ENCODE peak calls at places on chromosomes 4 and X, in six cellular contexts. H is fibroblast of lung; A is left lung; B is GM23248; E is right atrium auricular region; R is CD8-positive, alpha-beta T cell. V is an unnamed sample.

GRCh38 chrX:109822861-109823260 is 89.8 kb upstream of the ACSL4 start:
- DNase-seq in H (peak; percentile 21), A (no peak), B (no peak), E (no peak), R (no peak), V (no peak)

GRCh38 chr4:6877070-6877469 is 32.6 kb upstream of the TBC1D14 start:
- DNase-seq in H (no peak), A (no peak), B (peak; percentile 30), E (no peak), R (no peak), V (no peak)

GRCh38 chrX:28586291-28586690 is 955 bp upstream of the IL1RAPL1 start:
- DNase-seq in H (peak; percentile 61), A (no peak), B (no peak), E (no peak), R (no peak), V (no peak)

GRCh38 chr4:56619816-56620215 is 61.3 kb downstream of the HOPX start:
- DNase-seq in H (no peak), A (no peak), B (no peak), E (no peak), R (no peak), V (no peak)

GRCh38 chr4:153348006-153348405 is 3.5 kb downstream of the MND1 start:
- DNase-seq in H (peak; percentile 74), A (no peak), B (no peak), E (no peak), R (no peak), V (no peak)

GRCh38 chr4:148574502-148574901 is 132.3 kb upstream of the NR3C2 start:
- DNase-seq in H (peak; percentile 63), A (no peak), B (peak; percentile 31), E (no peak), R (no peak), V (no peak)

GRCh38 chrX:46662594-46662993 is 89.0 kb downstream of the CHST7 start:
- DNase-seq in H (peak; percentile 20), A (no peak), B (no peak), E (no peak), R (no peak), V (no peak)

GRCh38 chrX:16320765-16321355 is 153.6 kb downstream of the MAGEB17 start:
- DNase-seq in H (peak; percentile 78), A (no peak), B (peak; percentile 55), E (no peak), R (no peak), V (no peak)

GRCh38 chrX:49058794-49059193 is at the start of gene CCDC120:
- DNase-seq in H (no peak), A (no peak), B (no peak), E (no peak), R (no peak), V (no peak)

GRCh38 chr4:183435803-183436202 is 8.6 kb upstream of the CDKN2AIP start:
- DNase-seq in H (no peak), A (no peak), B (no peak), E (no peak), R (no peak), V (no peak)

GRCh38 chrX:108307408-108308085 is 130.7 kb downstream of the COL4A6 start:
- DNase-seq in H (peak; percentile 56), A (peak; percentile 39), B (no peak), E (no peak), R (no peak), V (no peak)

GRCh38 chr4:47519239-47519883 is 34.3 kb downstream of the ATP10D start:
- DNase-seq in H (peak; percentile 68), A (no peak), B (no peak), E (no peak), R (no peak), V (no peak)

GRCh38 chr4:110196871-110197420 is 1.5 kb downstream of the ELOVL6 start:
- DNase-seq in H (peak; percentile 27), A (peak; percentile 60), B (peak; percentile 70), E (no peak), R (peak; percentile 75), V (no peak)

GRCh38 chrX:34875204-34875603 is 67.4 kb upstream of the FAM47B start:
- DNase-seq in H (peak; percentile 78), A (no peak), B (peak; percentile 61), E (no peak), R (no peak), V (no peak)

GRCh38 chr4:176778491-176778890 is 14.2 kb downstream of the VEGFC start:
- DNase-seq in H (peak; percentile 85), A (no peak), B (peak; percentile 89), E (no peak), R (no peak), V (no peak)

GRCh38 chrX:28854637-28855036 is 267.4 kb downstream of the IL1RAPL1 start:
- DNase-seq in H (peak; percentile 25), A (no peak), B (no peak), E (no peak), R (no peak), V (no peak)

GRCh38 chr4:170497105-170497504 is 407.3 kb upstream of the AADAT start:
- DNase-seq in H (no peak), A (no peak), B (peak; percentile 13), E (no peak), R (no peak), V (no peak)

GRCh38 chrX:39262641-39263040 is 461.4 kb downstream of the MID1IP1 start:
- DNase-seq in H (no peak), A (no peak), B (no peak), E (no peak), R (no peak), V (no peak)

GRCh38 chrX:45710081-45710801 is 509.6 kb upstream of the DIPK2B start:
- DNase-seq in H (peak; percentile 99), A (no peak), B (peak; percentile 90), E (no peak), R (no peak), V (no peak)

DNA sequence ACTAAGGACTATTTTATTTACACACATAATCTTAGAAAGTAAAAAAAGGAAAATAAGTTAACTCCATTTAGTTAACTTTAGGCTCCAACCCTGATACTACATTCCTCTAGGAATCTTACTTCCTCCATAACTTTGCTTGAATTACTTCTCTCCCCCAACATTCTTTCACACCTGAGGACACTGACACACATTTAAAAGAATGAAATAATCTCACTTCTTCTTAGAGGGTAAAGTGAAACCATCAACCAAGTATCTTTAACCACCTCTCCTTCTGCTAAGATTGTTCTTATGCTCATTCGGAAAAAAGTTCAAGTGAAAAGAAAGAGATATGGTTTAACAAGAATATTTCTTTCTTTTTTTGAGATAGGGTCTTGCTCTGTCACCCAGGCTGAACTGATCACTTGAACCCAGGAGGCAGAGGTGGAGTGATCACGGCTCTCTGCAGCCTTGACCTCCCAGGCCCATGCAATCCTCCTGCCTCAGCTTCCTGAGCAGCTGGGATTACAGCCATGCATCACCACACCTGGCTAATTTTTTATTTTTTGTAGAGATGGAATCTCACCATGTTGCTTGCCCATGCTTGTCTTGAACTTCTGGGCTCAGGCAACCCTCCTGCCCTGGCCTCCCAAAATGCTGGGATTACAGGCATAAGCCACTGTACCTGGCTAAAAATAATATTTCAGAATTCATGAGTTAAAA is 28.5 kb downstream of the SLC25A4 start:
- DNase-seq in H (no peak), A (no peak), B (no peak), E (no peak), R (no peak), V (no peak)
- H3K27ac ChIP-seq in H (no peak overlapping the region), A (no peak overlapping the region), B (no peak overlapping the region), E (no peak overlapping the region), R (no peak overlapping the region), V (no peak overlapping the region)

DNA sequence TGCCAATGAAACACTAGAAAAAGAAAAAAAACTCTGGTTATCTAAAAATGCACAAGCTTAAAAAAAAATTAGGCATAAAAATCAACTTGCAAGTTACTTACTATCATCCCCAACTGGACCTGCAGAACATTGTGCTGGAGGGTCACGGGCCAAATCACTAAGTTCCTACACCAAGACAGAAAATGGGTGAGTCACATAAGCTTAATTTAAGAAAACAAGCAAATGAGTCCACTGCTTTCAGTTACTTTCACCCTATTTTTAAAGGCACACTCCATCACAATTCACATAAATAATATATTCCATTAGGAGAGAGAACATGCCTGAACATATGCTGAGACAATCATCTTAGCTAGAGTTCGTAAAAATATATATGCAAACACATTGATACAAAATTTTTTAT is 17.7 kb downstream of the UBE2D3 start:
- DNase-seq in H (peak; percentile 44), A (no peak), B (peak; percentile 53), E (no peak), R (no peak), V (no peak)
- H3K4me1 ChIP-seq in H (peaks cover 5% of the 10 kb centered on the region), A (peaks cover 75% of the 10 kb centered on the region), B (peaks cover 39% of the 10 kb centered on the region), E (peaks cover 62% of the 10 kb centered on the region), R (peaks cover 68% of the 10 kb centered on the region), V (peaks cover 51% of the 10 kb centered on the region)

GRCh38 chrX:119482497-119483480 is 14.5 kb downstream of the SLC25A5 start:
- DNase-seq in H (peak; percentile 39), A (peak; percentile 71), B (peak; percentile 71), E (no peak), R (peak; percentile 77), V (peak; percentile 75)

GRCh38 chrX:119478504-119478903 is 10.3 kb downstream of the SLC25A5 start:
- DNase-seq in H (no peak), A (no peak), B (no peak), E (no peak), R (no peak), V (no peak)

GRCh38 chrX:119481218-119481875 is 13.1 kb downstream of the SLC25A5 start:
- DNase-seq in H (no peak), A (peak; percentile 63), B (no peak), E (no peak), R (no peak), V (no peak)

GRCh38 chrX:119479845-119480244 is 11.6 kb downstream of the SLC25A5 start:
- DNase-seq in H (no peak), A (no peak), B (no peak), E (no peak), R (no peak), V (no peak)

GRCh38 chrX:119482041-119482440 is 13.8 kb downstream of the SLC25A5 start:
- DNase-seq in H (no peak), A (no peak), B (no peak), E (no peak), R (no peak), V (no peak)
- H3K4me3 ChIP-seq in H (no peak overlapping the region), A (peak overlapping the region; percentile 32), B (peak overlapping the region; percentile 67), E (no peak overlapping the region), R (peak overlapping the region; percentile 17), V (peak overlapping the region; percentile 22)

GRCh38 chrX:115697806-115698205 is 136.8 kb downstream of the PLS3 start:
- DNase-seq in H (no peak), A (no peak), B (no peak), E (no peak), R (no peak), V (no peak)
- H3K27ac ChIP-seq in H (no peak overlapping the region), A (no peak overlapping the region), B (no peak overlapping the region), E (no peak overlapping the region), R (no peak overlapping the region), V (no peak overlapping the region)